ENCODE peak calls at places on chromosomes 7 and 10, in eight cellular contexts. One of them, this sample, is unnamed.

GRCh38 chr10:101725843-101726242 is 30.9 kb upstream of the FBXW4 start:
- DNase-seq in heart left ventricle: no peak
- DNase-seq in GM12865: no peak
- DNase-seq in tibial artery: no peak
- DNase-seq in dorsolateral prefrontal cortex: no peak
- DNase-seq in mucosa of descending colon: peak
- DNase-seq in naive thymus-derived CD4-positive, alpha-beta T cell: no peak
- DNase-seq in aorta: no peak
- DNase-seq in this sample: no peak

GRCh38 chr7:64686493-64687184 is 20.7 kb downstream of the ZNF107 start:
- DNase-seq in tibial artery: no peak
- DNase-seq in naive thymus-derived CD4-positive, alpha-beta T cell: no peak
- DNase-seq in GM12865: peak
- DNase-seq in mucosa of descending colon: no peak
- DNase-seq in heart left ventricle: no peak
- DNase-seq in aorta: no peak
- DNase-seq in dorsolateral prefrontal cortex: no peak
- DNase-seq in this sample: peak

GRCh38 chr7:157760004-157760730 is 423.4 kb downstream of the DNAJB6 start:
- DNase-seq in aorta: no peak
- DNase-seq in heart left ventricle: no peak
- DNase-seq in naive thymus-derived CD4-positive, alpha-beta T cell: no peak
- DNase-seq in GM12865: no peak
- DNase-seq in mucosa of descending colon: no peak
- DNase-seq in dorsolateral prefrontal cortex: no peak
- DNase-seq in tibial artery: no peak
- DNase-seq in this sample: peak

GRCh38 chr10:124544711-124545110 is 83.1 kb downstream of the LHPP start:
- DNase-seq in heart left ventricle: no peak
- DNase-seq in dorsolateral prefrontal cortex: peak
- DNase-seq in mucosa of descending colon: no peak
- DNase-seq in GM12865: no peak
- DNase-seq in aorta: no peak
- DNase-seq in tibial artery: peak
- DNase-seq in naive thymus-derived CD4-positive, alpha-beta T cell: no peak
- DNase-seq in this sample: peak

GRCh38 chr7:133115596-133115995 is 33.7 kb upstream of the CHCHD3 start:
- DNase-seq in naive thymus-derived CD4-positive, alpha-beta T cell: no peak
- DNase-seq in aorta: no peak
- DNase-seq in tibial artery: no peak
- DNase-seq in mucosa of descending colon: no peak
- DNase-seq in heart left ventricle: no peak
- DNase-seq in dorsolateral prefrontal cortex: no peak
- DNase-seq in GM12865: no peak
- DNase-seq in this sample: no peak

GRCh38 chr10:76149182-76149581 is 717.8 kb downstream of the LRMDA start:
- DNase-seq in heart left ventricle: no peak
- DNase-seq in tibial artery: no peak
- DNase-seq in dorsolateral prefrontal cortex: no peak
- DNase-seq in mucosa of descending colon: no peak
- DNase-seq in GM12865: no peak
- DNase-seq in aorta: no peak
- DNase-seq in naive thymus-derived CD4-positive, alpha-beta T cell: no peak
- DNase-seq in this sample: no peak

GRCh38 chr7:67856046-67856445 is 859.4 kb downstream of the TYW1 start:
- DNase-seq in aorta: no peak
- DNase-seq in dorsolateral prefrontal cortex: no peak
- DNase-seq in mucosa of descending colon: no peak
- DNase-seq in naive thymus-derived CD4-positive, alpha-beta T cell: no peak
- DNase-seq in tibial artery: no peak
- DNase-seq in heart left ventricle: no peak
- DNase-seq in GM12865: no peak
- DNase-seq in this sample: no peak

GRCh38 chr7:7808626-7809025 is 90.2 kb upstream of the RPA3 start:
- DNase-seq in tibial artery: no peak
- DNase-seq in heart left ventricle: no peak
- DNase-seq in mucosa of descending colon: no peak
- DNase-seq in aorta: no peak
- DNase-seq in GM12865: no peak
- DNase-seq in dorsolateral prefrontal cortex: no peak
- DNase-seq in naive thymus-derived CD4-positive, alpha-beta T cell: no peak
- DNase-seq in this sample: no peak

GRCh38 chr7:157513162-157513621 is 176.4 kb downstream of the DNAJB6 start:
- DNase-seq in heart left ventricle: no peak
- DNase-seq in dorsolateral prefrontal cortex: no peak
- DNase-seq in naive thymus-derived CD4-positive, alpha-beta T cell: no peak
- DNase-seq in aorta: peak
- DNase-seq in GM12865: no peak
- DNase-seq in mucosa of descending colon: no peak
- DNase-seq in tibial artery: no peak
- DNase-seq in this sample: no peak

GRCh38 chr7:3042861-3043489 is 692 bp downstream of the CARD11 start:
- DNase-seq in GM12865: peak
- DNase-seq in dorsolateral prefrontal cortex: no peak
- DNase-seq in heart left ventricle: no peak
- DNase-seq in aorta: no peak
- DNase-seq in tibial artery: no peak
- DNase-seq in naive thymus-derived CD4-positive, alpha-beta T cell: peak
- DNase-seq in mucosa of descending colon: peak
- DNase-seq in this sample: peak

GRCh38 chr7:137986252-137987010 is 15.5 kb downstream of the CREB3L2 start:
- DNase-seq in heart left ventricle: no peak
- DNase-seq in naive thymus-derived CD4-positive, alpha-beta T cell: no peak
- DNase-seq in dorsolateral prefrontal cortex: no peak
- DNase-seq in aorta: no peak
- DNase-seq in tibial artery: peak
- DNase-seq in GM12865: peak
- DNase-seq in mucosa of descending colon: no peak
- DNase-seq in this sample: no peak

GRCh38 chr7:37806152-37806551 is 42.2 kb upstream of the NME8 start:
- DNase-seq in dorsolateral prefrontal cortex: no peak
- DNase-seq in naive thymus-derived CD4-positive, alpha-beta T cell: no peak
- DNase-seq in tibial artery: no peak
- DNase-seq in heart left ventricle: no peak
- DNase-seq in aorta: no peak
- DNase-seq in GM12865: peak
- DNase-seq in mucosa of descending colon: no peak
- DNase-seq in this sample: no peak

GRCh38 chr10:132650611-132651250 is 113.1 kb downstream of the INPP5A start:
- DNase-seq in dorsolateral prefrontal cortex: no peak
- DNase-seq in aorta: peak
- DNase-seq in GM12865: no peak
- DNase-seq in tibial artery: no peak
- DNase-seq in naive thymus-derived CD4-positive, alpha-beta T cell: no peak
- DNase-seq in mucosa of descending colon: no peak
- DNase-seq in heart left ventricle: no peak
- DNase-seq in this sample: no peak

GRCh38 chr7:158501300-158502067 is 86.1 kb downstream of the PTPRN2 start:
- DNase-seq in GM12865: no peak
- DNase-seq in mucosa of descending colon: no peak
- DNase-seq in heart left ventricle: no peak
- DNase-seq in aorta: no peak
- DNase-seq in tibial artery: no peak
- DNase-seq in naive thymus-derived CD4-positive, alpha-beta T cell: no peak
- DNase-seq in dorsolateral prefrontal cortex: no peak
- DNase-seq in this sample: no peak

GRCh38 chr7:117195361-117195760 is 127.5 kb downstream of the WNT2 start:
- DNase-seq in heart left ventricle: no peak
- DNase-seq in aorta: no peak
- DNase-seq in GM12865: no peak
- DNase-seq in tibial artery: no peak
- DNase-seq in dorsolateral prefrontal cortex: no peak
- DNase-seq in mucosa of descending colon: no peak
- DNase-seq in naive thymus-derived CD4-positive, alpha-beta T cell: no peak
- DNase-seq in this sample: no peak

GRCh38 chr10:64036996-64037666 is 515.9 kb downstream of the REEP3 start:
- DNase-seq in GM12865: no peak
- DNase-seq in tibial artery: no peak
- DNase-seq in mucosa of descending colon: peak
- DNase-seq in naive thymus-derived CD4-positive, alpha-beta T cell: no peak
- DNase-seq in dorsolateral prefrontal cortex: no peak
- DNase-seq in aorta: no peak
- DNase-seq in heart left ventricle: no peak
- DNase-seq in this sample: no peak

GRCh38 chr7:128934361-128935352 is 3.1 kb upstream of the IRF5 start:
- DNase-seq in tibial artery: no peak
- DNase-seq in heart left ventricle: no peak
- DNase-seq in dorsolateral prefrontal cortex: no peak
- DNase-seq in GM12865: peak
- DNase-seq in naive thymus-derived CD4-positive, alpha-beta T cell: no peak
- DNase-seq in mucosa of descending colon: no peak
- DNase-seq in aorta: no peak
- DNase-seq in this sample: no peak

GRCh38 chr10:88874271-88874670 is 5.8 kb upstream of the STAMBPL1 start:
- DNase-seq in tibial artery: no peak
- DNase-seq in GM12865: no peak
- DNase-seq in mucosa of descending colon: no peak
- DNase-seq in naive thymus-derived CD4-positive, alpha-beta T cell: no peak
- DNase-seq in heart left ventricle: no peak
- DNase-seq in aorta: no peak
- DNase-seq in dorsolateral prefrontal cortex: no peak
- DNase-seq in this sample: no peak

GRCh38 chr10:71963756-71964668 is at the start of gene CHST3:
- DNase-seq in aorta: peak
- DNase-seq in GM12865: peak
- DNase-seq in naive thymus-derived CD4-positive, alpha-beta T cell: no peak
- DNase-seq in heart left ventricle: peak
- DNase-seq in mucosa of descending colon: peak
- DNase-seq in dorsolateral prefrontal cortex: peak
- DNase-seq in tibial artery: peak
- DNase-seq in this sample: no peak
- H3K4me3 ChIP-seq in aorta: peak
- H3K4me3 ChIP-seq in GM12865: no peak
- H3K4me3 ChIP-seq in naive thymus-derived CD4-positive, alpha-beta T cell: peak
- H3K4me3 ChIP-seq in heart left ventricle: peak
- H3K4me3 ChIP-seq in mucosa of descending colon: no peak
- H3K4me3 ChIP-seq in dorsolateral prefrontal cortex: peak
- H3K4me3 ChIP-seq in tibial artery: peak
- H3K4me3 ChIP-seq in this sample: no peak

GRCh38 chr7:99408347-99409191 is at the start of the genes BUD31 and PDAP1:
- DNase-seq in GM12865: peak
- DNase-seq in naive thymus-derived CD4-positive, alpha-beta T cell: peak
- DNase-seq in mucosa of descending colon: peak
- DNase-seq in dorsolateral prefrontal cortex: peak
- DNase-seq in aorta: peak
- DNase-seq in heart left ventricle: peak
- DNase-seq in tibial artery: peak
- DNase-seq in this sample: peak

GRCh38 chr7:99409192-99409572 is 413 bp downstream of the BUD31 start:
- DNase-seq in aorta: no peak
- DNase-seq in mucosa of descending colon: peak
- DNase-seq in naive thymus-derived CD4-positive, alpha-beta T cell: peak
- DNase-seq in heart left ventricle: peak
- DNase-seq in GM12865: no peak
- DNase-seq in dorsolateral prefrontal cortex: no peak
- DNase-seq in tibial artery: no peak
- DNase-seq in this sample: no peak

GRCh38 chr7:99409814-99410213 is 1.0 kb downstream of the BUD31 start:
- DNase-seq in mucosa of descending colon: no peak
- DNase-seq in naive thymus-derived CD4-positive, alpha-beta T cell: no peak
- DNase-seq in heart left ventricle: no peak
- DNase-seq in aorta: no peak
- DNase-seq in GM12865: no peak
- DNase-seq in dorsolateral prefrontal cortex: no peak
- DNase-seq in tibial artery: no peak
- DNase-seq in this sample: no peak

GRCh38 chr7:99407849-99408346 is 499 bp downstream of the PDAP1 start:
- DNase-seq in heart left ventricle: no peak
- DNase-seq in tibial artery: peak
- DNase-seq in naive thymus-derived CD4-positive, alpha-beta T cell: peak
- DNase-seq in aorta: peak
- DNase-seq in mucosa of descending colon: peak
- DNase-seq in GM12865: peak
- DNase-seq in dorsolateral prefrontal cortex: peak
- DNase-seq in this sample: no peak

DNA sequence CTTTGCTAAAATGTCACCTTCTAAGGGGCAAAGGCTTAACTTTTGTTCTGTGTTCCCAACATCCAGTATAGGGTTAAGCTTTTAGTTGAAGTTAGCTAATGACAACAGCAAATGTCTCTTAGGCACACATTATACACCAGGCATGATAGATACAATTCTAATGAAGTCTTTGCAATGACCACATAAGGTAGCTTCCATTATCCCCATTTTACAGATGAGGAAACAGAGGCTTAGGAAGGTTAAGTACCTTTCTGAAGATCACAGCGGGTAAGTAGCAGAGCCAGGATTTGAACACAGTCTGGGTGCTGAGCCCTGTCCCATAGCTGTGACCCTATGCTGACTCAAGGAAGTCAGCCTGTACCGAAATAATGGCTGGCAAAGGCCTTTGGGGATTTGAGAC is 1.9 kb downstream of the BUD31 start:
- DNase-seq in mucosa of descending colon: no peak
- DNase-seq in heart left ventricle: no peak
- DNase-seq in dorsolateral prefrontal cortex: no peak
- DNase-seq in tibial artery: no peak
- DNase-seq in naive thymus-derived CD4-positive, alpha-beta T cell: no peak
- DNase-seq in aorta: no peak
- DNase-seq in GM12865: no peak
- DNase-seq in this sample: no peak
- H3K4me3 ChIP-seq in mucosa of descending colon: no peak
- H3K4me3 ChIP-seq in heart left ventricle: no peak
- H3K4me3 ChIP-seq in dorsolateral prefrontal cortex: no peak
- H3K4me3 ChIP-seq in tibial artery: no peak
- H3K4me3 ChIP-seq in naive thymus-derived CD4-positive, alpha-beta T cell: no peak
- H3K4me3 ChIP-seq in aorta: no peak
- H3K4me3 ChIP-seq in GM12865: no peak
- H3K4me3 ChIP-seq in this sample: no peak

DNA sequence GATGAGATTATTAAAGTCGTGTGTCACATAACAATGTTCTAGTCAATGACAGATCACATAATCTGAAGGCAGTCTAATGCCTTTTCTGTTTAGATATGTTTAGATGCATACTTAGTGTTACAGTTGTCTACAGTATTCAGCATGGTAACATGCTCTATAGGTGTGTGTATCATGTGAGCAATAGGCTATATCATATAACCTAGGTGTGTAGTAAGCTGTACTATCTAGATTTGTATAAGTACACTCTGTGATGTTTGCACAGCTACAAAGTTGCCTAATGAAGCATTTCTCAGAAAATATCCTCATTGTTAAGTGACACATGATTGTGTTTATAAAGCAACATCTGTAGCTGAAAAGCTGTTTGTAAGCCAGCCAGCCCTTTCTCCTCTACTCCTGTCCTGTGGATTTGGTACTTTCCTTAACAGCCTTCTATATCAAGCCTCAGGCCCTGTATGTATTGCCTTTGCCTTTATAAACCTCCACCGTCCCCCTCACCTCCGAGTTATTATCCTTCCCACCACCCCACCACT is 6.3 kb downstream of the HECTD2 start:
- DNase-seq in naive thymus-derived CD4-positive, alpha-beta T cell: no peak
- DNase-seq in tibial artery: no peak
- DNase-seq in dorsolateral prefrontal cortex: no peak
- DNase-seq in aorta: no peak
- DNase-seq in mucosa of descending colon: no peak
- DNase-seq in GM12865: no peak
- DNase-seq in heart left ventricle: no peak
- DNase-seq in this sample: no peak
- H3K4me3 ChIP-seq in naive thymus-derived CD4-positive, alpha-beta T cell: no peak
- H3K4me3 ChIP-seq in tibial artery: no peak
- H3K4me3 ChIP-seq in dorsolateral prefrontal cortex: no peak
- H3K4me3 ChIP-seq in aorta: no peak
- H3K4me3 ChIP-seq in mucosa of descending colon: no peak
- H3K4me3 ChIP-seq in GM12865: no peak
- H3K4me3 ChIP-seq in heart left ventricle: no peak
- H3K4me3 ChIP-seq in this sample: no peak

GRCh38 chr7:14420768-14421167 is 431.3 kb upstream of the ETV1 start:
- DNase-seq in GM12865: no peak
- DNase-seq in heart left ventricle: no peak
- DNase-seq in naive thymus-derived CD4-positive, alpha-beta T cell: no peak
- DNase-seq in dorsolateral prefrontal cortex: no peak
- DNase-seq in tibial artery: no peak
- DNase-seq in aorta: peak
- DNase-seq in mucosa of descending colon: no peak
- DNase-seq in this sample: no peak
- H3K4me3 ChIP-seq in GM12865: no peak
- H3K4me3 ChIP-seq in heart left ventricle: no peak
- H3K4me3 ChIP-seq in naive thymus-derived CD4-positive, alpha-beta T cell: no peak
- H3K4me3 ChIP-seq in dorsolateral prefrontal cortex: no peak
- H3K4me3 ChIP-seq in tibial artery: no peak
- H3K4me3 ChIP-seq in aorta: no peak
- H3K4me3 ChIP-seq in mucosa of descending colon: no peak
- H3K4me3 ChIP-seq in this sample: no peak